ENCODE peak calls at places on chromosome 17, in four cellular contexts. P is GM19239, T is NCI-H774, G is SW 1271. E is an unnamed sample.

GRCh38 chr17:13978478-13978877 is 90.8 kb upstream of the COX10 start:
- DNase-seq in T (no peak), G (no peak), P (no peak), E (no peak)

GRCh38 chr17:72305964-72306551 is 185.2 kb downstream of the SOX9 start:
- DNase-seq in T (peak), G (no peak), P (no peak), E (no peak)

GRCh38 chr17:66791337-66791736 is 43.6 kb upstream of the CACNG5 start:
- DNase-seq in G (no peak), P (no peak), T (no peak), E (no peak)

GRCh38 chr17:77288115-77288619 is 147.4 kb downstream of the SEC14L1 start:
- DNase-seq in G (no peak), P (no peak), T (no peak), E (peak)

GRCh38 chr17:57949649-57950048 is 5.6 kb downstream of the CUEDC1 start:
- DNase-seq in P (no peak), G (peak), T (no peak), E (no peak)

GRCh38 chr17:42306385-42306667 is 18.0 kb downstream of the STAT5A start:
- DNase-seq in T (no peak), G (no peak), P (no peak), E (no peak)

GRCh38 chr17:10247806-10248334 is 49.5 kb upstream of the GAS7 start:
- DNase-seq in T (no peak), P (no peak), G (no peak), E (no peak)

GRCh38 chr17:29613371-29613837 is 9.3 kb downstream of the CORO6 start:
- DNase-seq in P (peak), G (no peak), T (no peak), E (no peak)

GRCh38 chr17:50470451-50470850 is 1.8 kb upstream of the CHAD start:
- DNase-seq in G (no peak), T (no peak), P (no peak), E (no peak)

GRCh38 chr17:76345377-76345945 is 8.3 kb downstream of the PRPSAP1 start:
- DNase-seq in P (no peak), G (no peak), T (no peak), E (no peak)

GRCh38 chr17:70102531-70102930 is 27.5 kb downstream of the KCNJ16 start:
- DNase-seq in P (no peak), T (no peak), G (no peak), E (no peak)

GRCh38 chr17:2194778-2195417 is 108.7 kb downstream of the SMG6 start:
- DNase-seq in T (no peak), P (no peak), G (no peak), E (no peak)

GRCh38 chr17:1068356-1068755 is 71.4 kb downstream of the TIMM22 start:
- DNase-seq in P (no peak), G (no peak), T (no peak), E (no peak)

GRCh38 chr17:20908373-20909273 is 134.2 kb downstream of the USP22 start:
- DNase-seq in P (peak), G (peak), T (no peak), E (peak)

GRCh38 chr17:43645765-43646481 is 15.8 kb downstream of the MEOX1 start:
- DNase-seq in G (no peak), T (no peak), P (no peak), E (no peak)

GRCh38 chr17:493666-494065 is 141.1 kb upstream of the RPH3AL start:
- DNase-seq in P (no peak), T (no peak), G (no peak), E (no peak)

GRCh38 chr17:79090503-79091372 is 16.1 kb downstream of the ENGASE start:
- DNase-seq in G (no peak), T (no peak), P (no peak), E (no peak)

GRCh38 chr17:82235056-82235774 is 6.4 kb downstream of the SLC16A3 start:
- DNase-seq in G (no peak), T (no peak), P (no peak), E (no peak)

GRCh38 chr17:53629188-53629587 is 193.5 kb upstream of the KIF2B start:
- DNase-seq in T (no peak), G (no peak), P (no peak), E (no peak)

GRCh38 chr17:49223168-49223516 is 7.4 kb downstream of the PHOSPHO1 start:
- DNase-seq in G (no peak), P (no peak), T (no peak), E (no peak)

GRCh38 chr17:42421479-42422332 is 1.4 kb downstream of the CAVIN1 start:
- DNase-seq in G (no peak), P (no peak), T (no peak), E (no peak)

GRCh38 chr17:13562271-13562800 is 39.4 kb downstream of the HS3ST3A1 start:
- DNase-seq in G (no peak), P (no peak), T (no peak), E (no peak)

GRCh38 chr17:63445571-63446217 is 412 bp downstream of the CYB561 start:
- DNase-seq in P (peak), T (peak), G (peak), E (no peak)

GRCh38 chr17:74833501-74834361 is 26.0 kb downstream of the GRIN2C start:
- DNase-seq in P (peak), T (no peak), G (peak), E (no peak)

GRCh38 chr17:55433629-55434422 is 12.2 kb upstream of the MMD start:
- DNase-seq in T (no peak), G (peak), P (no peak), E (peak)

GRCh38 chr17:3512512-3513171 is 36.8 kb downstream of the ASPA start:
- DNase-seq in P (no peak), G (no peak), T (no peak), E (no peak)

E was measured in keratinocyte.